ENCODE peak calls at places on chromosomes 11 and 22, in nine cellular contexts. L, F, J, V, Y, A, W, E and C are unnamed samples.

GRCh38 chr11:69115586-69116560 is 39.9 kb upstream of the SMIM38 start:
- DNase-seq in W (no peak), Y (peak), F (no peak), J (no peak), L (no peak), V (no peak), A (peak), E (no peak), C (no peak)

GRCh38 chr22:49855491-49855911 is 1.9 kb downstream of the ZBED4 start:
- DNase-seq in A (peak), W (no peak), E (no peak), J (no peak), L (no peak), F (no peak), V (peak), Y (peak), C (no peak)

GRCh38 chr22:23825246-23825905 is 13.4 kb downstream of the DERL3 start:
- DNase-seq in E (no peak), L (no peak), A (no peak), Y (no peak), F (no peak), W (no peak), V (no peak), J (no peak), C (no peak)

GRCh38 chr11:358129-358805 is 11.0 kb upstream of the B4GALNT4 start:
- DNase-seq in L (no peak), W (no peak), F (no peak), Y (no peak), E (no peak), A (no peak), J (no peak), V (no peak), C (no peak)

GRCh38 chr11:10894666-10895065 is 36.8 kb upstream of the ZBED5 start:
- DNase-seq in L (no peak), V (no peak), Y (no peak), J (no peak), W (no peak), A (no peak), E (no peak), F (no peak), C (no peak)

GRCh38 chr11:84655729-84656128 is 971.4 kb downstream of the DLG2 start:
- DNase-seq in L (no peak), W (no peak), F (no peak), J (no peak), A (no peak), V (no peak), Y (no peak), E (no peak), C (no peak)

GRCh38 chr22:49995059-49995412 is 17.5 kb downstream of the IL17REL start:
- DNase-seq in F (no peak), Y (no peak), J (no peak), E (no peak), V (no peak), W (no peak), A (no peak), L (no peak), C (no peak)

GRCh38 chr11:35162795-35163194 is 23.8 kb downstream of the CD44 start:
- DNase-seq in E (no peak), Y (no peak), V (no peak), J (no peak), F (no peak), A (no peak), L (no peak), W (no peak), C (no peak)

GRCh38 chr11:15006139-15006759 is 34.1 kb upstream of the CALCA start:
- DNase-seq in E (no peak), J (no peak), Y (peak), L (peak), V (peak), A (no peak), F (no peak), W (no peak), C (no peak)
- TF ChIP-seq CTCF in E (peak), J (peak), Y (peak), L (peak), V (peak), A (no peak), F (peak), W (peak), C (peak)

GRCh38 chr11:126575849-126576248 is 220.4 kb downstream of the ST3GAL4 start:
- DNase-seq in Y (no peak), E (no peak), W (no peak), L (no peak), V (no peak), J (no peak), A (no peak), F (no peak), C (no peak)

GRCh38 chr11:126578021-126578420 is 222.5 kb downstream of the ST3GAL4 start:
- DNase-seq in W (no peak), Y (no peak), A (no peak), F (no peak), L (no peak), V (no peak), E (no peak), J (no peak), C (no peak)

GRCh38 chr11:126570489-126570888 is 215.0 kb downstream of the ST3GAL4 start:
- DNase-seq in F (no peak), A (no peak), E (no peak), W (no peak), J (no peak), Y (no peak), L (no peak), V (no peak), C (no peak)

GRCh38 chr11:126578426-126578825 is 222.9 kb downstream of the ST3GAL4 start:
- DNase-seq in A (no peak), J (no peak), E (no peak), F (no peak), V (no peak), Y (no peak), W (no peak), L (no peak), C (no peak)

DNA sequence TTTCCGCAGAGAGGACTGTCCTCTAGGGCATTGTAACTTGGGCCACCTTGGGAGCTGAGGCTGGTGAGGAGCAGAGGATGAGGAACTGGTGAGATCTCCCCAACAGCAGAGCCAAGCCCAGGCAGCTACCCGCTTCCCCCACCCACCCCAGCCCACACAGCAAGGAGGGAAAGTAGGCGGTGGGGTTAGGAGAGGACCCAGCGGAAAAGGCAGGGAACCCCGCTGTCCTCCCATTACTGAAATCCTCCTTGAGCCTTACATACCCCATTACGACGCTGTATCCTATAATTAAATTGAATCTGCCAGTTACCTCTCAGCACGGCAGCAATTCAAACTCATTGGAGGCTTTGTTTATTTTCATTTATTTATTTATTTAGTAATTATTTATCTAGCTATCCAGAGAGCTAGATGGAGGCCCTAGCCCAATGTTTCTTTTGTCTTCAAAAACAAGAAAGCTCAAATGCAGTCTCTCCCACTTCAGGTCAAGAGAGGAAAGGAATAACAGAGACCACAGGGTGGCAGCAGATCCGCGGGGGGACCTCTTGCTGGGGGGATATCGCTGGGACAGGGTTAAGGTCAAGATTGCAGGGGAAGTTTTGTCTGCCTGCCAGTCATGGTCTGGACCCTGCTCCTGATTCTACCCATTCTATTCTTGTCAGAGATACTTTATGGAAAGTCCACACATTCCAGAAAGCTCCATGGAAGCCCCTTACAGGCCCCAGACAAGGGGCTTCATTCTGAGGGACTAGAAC is 218.0 kb downstream of the ST3GAL4 start:
- DNase-seq in W (no peak), F (no peak), L (no peak), J (no peak), V (no peak), A (no peak), Y (no peak), E (no peak), C (no peak)
- TF ChIP-seq CTCF in W (peak), F (peak), L (peak), J (no peak), V (peak), A (no peak), Y (no peak), E (no peak), C (peak)

DNA sequence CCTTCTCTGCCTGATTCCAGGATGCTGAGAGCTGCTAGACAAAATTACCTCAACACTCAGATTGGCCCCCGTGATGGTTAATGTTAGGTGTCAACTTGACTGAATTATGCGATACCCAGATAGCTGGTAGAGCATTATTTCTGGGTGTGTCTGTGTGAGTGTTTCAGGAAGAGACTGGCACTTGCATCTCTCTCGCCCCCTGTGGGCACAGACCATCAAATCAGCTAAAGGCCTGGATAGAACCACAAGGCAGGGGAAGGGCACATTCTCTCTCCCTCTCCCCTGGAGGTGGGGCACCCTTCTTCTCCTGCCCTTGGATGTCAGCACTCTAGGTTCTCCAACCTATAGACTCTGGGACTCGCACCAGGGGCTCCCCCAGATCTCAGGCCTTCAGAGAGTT is 79.7 kb downstream of the KIRREL3 start:
- DNase-seq in E (no peak), W (no peak), Y (no peak), L (no peak), F (no peak), V (no peak), A (no peak), J (no peak), C (no peak)
- TF ChIP-seq CTCF in E (no peak), W (peak), Y (no peak), L (no peak), F (no peak), V (no peak), A (no peak), J (no peak), C (no peak)

DNA sequence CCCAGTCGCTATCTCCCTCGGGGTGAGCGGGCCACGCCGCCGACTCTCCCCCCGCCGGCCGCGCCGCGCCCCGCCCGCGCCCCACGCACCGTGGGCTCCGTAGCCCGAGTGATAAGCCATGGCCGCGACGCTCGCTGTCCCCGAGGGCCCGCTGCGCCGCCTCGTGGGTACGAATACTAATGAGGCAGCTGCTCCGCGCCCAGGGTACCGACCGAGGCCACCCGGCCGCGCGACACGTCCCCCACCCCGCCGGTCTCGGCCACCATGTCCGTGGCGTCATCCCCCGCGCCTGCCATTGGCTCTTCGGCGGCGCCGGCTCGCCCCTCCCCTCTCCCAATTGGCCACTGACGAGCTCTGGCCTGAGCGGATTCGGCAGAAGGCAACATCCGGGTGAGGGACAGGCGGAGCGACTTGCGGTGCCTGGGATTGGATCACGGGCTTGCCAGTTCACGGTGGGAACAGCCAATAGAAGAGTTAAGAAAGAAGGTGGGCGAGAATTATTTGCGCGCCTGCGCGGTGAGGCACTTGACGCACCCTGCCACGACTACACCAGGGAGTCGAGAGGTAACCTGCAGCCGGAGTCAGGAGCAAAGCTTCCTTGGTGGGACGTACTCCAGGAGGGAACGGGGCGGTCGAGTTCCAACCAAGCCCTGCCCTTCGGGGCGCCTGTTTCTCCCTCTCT is at the start of gene YIF1A:
- DNase-seq in A (peak), F (peak), J (peak), E (peak), Y (peak), V (peak), L (peak), W (peak), C (peak)
- TF ChIP-seq CTCF in A (no peak), F (no peak), J (no peak), E (no peak), Y (no peak), V (no peak), L (no peak), W (no peak), C (no peak)